ENCODE peak calls at places on chromosome 17, in five cellular contexts. U, X, Y, H and Q are unnamed samples.
A peak's percentile ranks its signal among the peaks of the same experiment; 100 is the strongest.

GRCh38 chr17:38925263-38925995 is at the start of gene LASP1NB:
- DNase-seq in U (no peak), Y (peak; percentile 41), H (peak; percentile 40), X (peak; percentile 50), Q (no peak)

GRCh38 chr17:4742629-4743028 is 2.9 kb upstream of the CXCL16 start:
- DNase-seq in H (no peak), U (no peak), X (no peak), Y (no peak), Q (no peak)

GRCh38 chr17:34874496-34874895 is 86.8 kb downstream of the CCT6B start:
- DNase-seq in X (no peak), H (no peak), U (no peak), Y (no peak), Q (no peak)

GRCh38 chr17:7166873-7167272 is 12.3 kb downstream of the ASGR1 start:
- DNase-seq in X (no peak), U (no peak), Y (no peak), H (no peak), Q (no peak)

GRCh38 chr17:64964796-64965195 is 45.5 kb upstream of the LRRC37A3 start:
- DNase-seq in Y (no peak), U (no peak), X (no peak), H (no peak), Q (no peak)

GRCh38 chr17:77235370-77236080 is 94.8 kb downstream of the SEC14L1 start:
- DNase-seq in U (no peak), Y (no peak), H (no peak), X (peak; percentile 87), Q (no peak)

GRCh38 chr17:6994118-6994598 is 1.7 kb upstream of the ALOX12 start:
- DNase-seq in U (no peak), H (no peak), Y (peak; percentile 53), X (no peak), Q (no peak)

GRCh38 chr17:55312852-55313251 is 48.1 kb downstream of the HLF start:
- DNase-seq in X (no peak), Y (no peak), H (no peak), U (no peak), Q (no peak)

DNA sequence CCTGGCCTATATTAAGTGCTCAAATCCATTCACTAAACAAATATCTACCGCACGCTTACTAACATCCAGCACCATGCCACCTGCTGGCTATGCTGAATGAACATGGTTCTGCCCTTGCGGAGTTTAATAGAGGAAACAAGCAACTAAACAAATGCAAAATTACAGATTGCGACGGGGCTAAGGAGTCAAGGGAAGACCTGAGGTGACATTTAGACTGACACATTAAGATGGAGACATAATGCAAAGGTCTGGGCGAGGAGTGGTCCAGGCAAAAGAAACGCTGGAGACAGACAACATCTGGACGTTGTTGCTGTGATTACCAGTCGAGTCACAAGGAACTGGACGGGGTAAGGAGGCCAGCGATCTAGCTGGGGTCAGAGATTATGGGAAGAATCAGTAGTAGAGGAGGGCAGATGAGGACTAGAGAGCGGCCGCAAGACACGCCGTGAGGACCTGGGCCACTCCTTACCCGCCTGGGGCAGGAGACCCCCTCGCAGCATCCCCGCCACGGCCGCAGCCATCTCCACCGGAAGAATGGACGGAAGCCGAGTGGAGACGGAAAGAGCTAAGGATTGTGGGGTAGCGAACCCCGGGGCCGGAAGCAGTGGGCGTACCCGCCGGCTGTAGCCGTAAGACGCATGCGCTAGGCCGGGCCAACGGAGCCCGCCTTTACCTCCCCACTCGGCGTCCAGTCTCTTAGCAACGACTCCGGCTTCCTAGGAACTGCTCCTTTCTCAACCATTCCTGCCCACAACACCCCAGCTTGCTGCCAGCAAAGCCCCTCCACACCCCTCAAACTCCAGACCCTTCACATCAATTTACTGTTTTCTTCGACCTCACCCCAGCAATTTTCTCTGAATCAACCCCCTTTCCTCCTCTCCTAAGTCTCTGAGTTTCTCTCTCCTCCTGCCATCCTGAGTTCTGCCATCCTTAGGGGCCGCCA is at the start of the genes LRRC46 and MRPL10:
- DNase-seq in X (peak; percentile 89), Y (peak; percentile 99), H (peak; percentile 97), U (peak; percentile 86), Q (peak; percentile 88)
- TF ChIP-seq CTCF in X (peak; percentile 36), Y (peak; percentile 45), H (no peak), U (no peak), Q (no peak)

DNA sequence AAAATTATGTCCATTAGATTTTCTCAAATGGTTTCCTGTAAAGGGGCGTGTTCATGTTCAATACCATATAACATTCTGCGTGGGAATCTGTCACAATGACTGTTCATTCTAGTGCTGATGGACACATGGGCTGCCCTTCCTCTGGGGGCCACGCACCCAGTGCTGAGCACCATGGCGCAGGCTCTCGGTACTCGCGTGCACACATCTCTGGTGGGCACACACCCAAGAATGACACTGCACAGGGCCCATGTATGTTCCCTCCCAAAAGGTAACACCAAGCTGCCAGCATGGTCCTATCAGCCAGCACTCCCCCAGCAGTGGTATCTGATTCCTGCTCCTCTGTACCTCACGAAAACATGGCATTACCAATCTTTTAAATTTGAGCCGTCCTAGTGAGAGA is 13.7 kb downstream of the B9D1 start:
- DNase-seq in Y (no peak), X (no peak), H (peak; percentile 6), U (no peak), Q (no peak)
- TF ChIP-seq CTCF in Y (no peak), X (no peak), H (no peak), U (no peak), Q (no peak)

GRCh38 chr17:82039695-82040299 is 2.3 kb upstream of the DCXR start:
- DNase-seq in X (no peak), H (no peak), Y (no peak), U (no peak), Q (no peak)
- TF ChIP-seq CTCF in X (no peak), H (no peak), Y (no peak), U (no peak), Q (no peak)

GRCh38 chr17:68329331-68329730 is 38.0 kb downstream of the ARSG start:
- DNase-seq in X (no peak), U (no peak), Y (no peak), H (no peak), Q (no peak)

GRCh38 chr17:68328676-68329075 is 37.4 kb downstream of the ARSG start:
- DNase-seq in U (no peak), H (no peak), Y (no peak), X (no peak), Q (no peak)

GRCh38 chr17:68325961-68326360 is 34.7 kb downstream of the ARSG start:
- DNase-seq in U (no peak), Y (no peak), X (no peak), H (no peak), Q (no peak)

GRCh38 chr17:68326681-68327080 is 35.4 kb downstream of the ARSG start:
- DNase-seq in U (no peak), H (no peak), X (peak; percentile 27), Y (no peak), Q (no peak)

GRCh38 chr17:68327823-68328557 is 36.7 kb downstream of the ARSG start:
- DNase-seq in H (no peak), X (no peak), Y (no peak), U (no peak), Q (no peak)
- TF ChIP-seq CTCF in H (no peak), X (peak; percentile 6), Y (peak; percentile 17), U (no peak), Q (no peak)

GRCh38 chr17:42778570-42778969 is 1.8 kb upstream of the WNK4 start:
- DNase-seq in X (no peak), Y (no peak), H (no peak), U (no peak), Q (no peak)

GRCh38 chr17:42774066-42774750 is 959 bp downstream of the VPS25 start:
- DNase-seq in H (no peak), Y (no peak), U (no peak), X (no peak), Q (no peak)

GRCh38 chr17:42772945-42773289 is 332 bp upstream of the VPS25 start:
- DNase-seq in Y (no peak), X (no peak), H (no peak), U (no peak), Q (no peak)

GRCh38 chr17:42773290-42774035 is at the start of gene VPS25:
- DNase-seq in H (peak; percentile 87), U (peak; percentile 67), X (peak; percentile 87), Y (peak; percentile 83), Q (peak; percentile 67)

DNA sequence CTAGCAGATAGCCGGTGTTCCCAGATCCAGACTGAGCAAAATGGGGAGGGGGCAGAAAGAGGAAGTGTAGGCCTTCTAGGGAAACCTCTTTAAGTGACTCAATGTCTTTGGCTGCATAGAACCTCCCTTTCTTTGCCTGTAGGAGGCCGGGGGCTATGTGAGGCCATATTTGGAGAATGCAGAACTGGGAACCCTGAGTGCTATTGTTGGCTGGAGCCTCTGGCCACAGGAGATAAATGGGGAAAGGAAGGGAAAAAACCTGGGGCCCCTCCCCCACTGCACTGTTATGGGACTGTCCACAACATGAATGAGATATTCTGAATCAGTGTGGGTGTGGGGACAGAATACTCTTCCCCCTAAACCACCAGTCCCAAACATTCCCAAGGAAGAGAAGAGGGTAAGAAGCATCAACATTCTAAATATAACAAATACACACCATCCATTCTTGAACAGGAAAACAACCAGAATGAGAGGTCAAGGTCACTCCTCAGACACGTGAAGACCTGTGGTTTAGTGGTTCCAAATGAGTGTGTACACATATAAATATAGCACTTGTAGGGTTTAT is 2.4 kb downstream of the VPS25 start:
- DNase-seq in Y (peak; percentile 78), H (no peak), U (no peak), X (no peak), Q (no peak)
- TF ChIP-seq CTCF in Y (peak; percentile 40), H (no peak), U (no peak), X (no peak), Q (no peak)

GRCh38 chr17:68908045-68908444 is 47.1 kb downstream of the ABCA8 start:
- DNase-seq in U (no peak), H (no peak), X (no peak), Y (no peak), Q (no peak)

GRCh38 chr17:68903294-68903693 is 51.9 kb downstream of the ABCA8 start:
- DNase-seq in U (no peak), X (no peak), H (no peak), Y (no peak), Q (no peak)

GRCh38 chr17:68910256-68910705 is 44.9 kb downstream of the ABCA8 start:
- DNase-seq in H (no peak), Y (no peak), U (no peak), X (peak; percentile 10), Q (no peak)

GRCh38 chr17:68909066-68909465 is 46.1 kb downstream of the ABCA8 start:
- DNase-seq in H (no peak), X (peak; percentile 92), U (no peak), Y (no peak), Q (no peak)

GRCh38 chr17:68906638-68907037 is 48.6 kb downstream of the ABCA8 start:
- DNase-seq in Y (no peak), H (no peak), X (peak; percentile 46), U (no peak), Q (no peak)
- TF ChIP-seq CTCF in Y (peak; percentile 42), H (peak; percentile 25), X (peak; percentile 57), U (no peak), Q (peak; percentile 48)

GRCh38 chr17:28714281-28714680 is 2.6 kb upstream of the PROCA1 start:
- DNase-seq in X (no peak), Y (no peak), H (no peak), U (no peak), Q (no peak)
- TF ChIP-seq CTCF in X (no peak), Y (peak; percentile 27), H (no peak), U (no peak), Q (no peak)